ENCODE peak calls at places on chromosomes 1 and 21, in seven cellular contexts. One of them, this sample, is unnamed.

GRCh38 chr1:65264197-65264929 is 45.0 kb upstream of the DNAJC6 start:
- DNase-seq in ACHN: peak; percentile 64
- DNase-seq in GM23338: peak; percentile 88
- DNase-seq in posterior cingulate gyrus: peak; percentile 55
- DNase-seq in cardiac fibroblast: peak; percentile 81
- DNase-seq in GM12878: no peak
- DNase-seq in NCI-H524: peak; percentile 71
- DNase-seq in this sample: peak; percentile 59

GRCh38 chr1:243946946-243947345 is 96.9 kb upstream of the AKT3 start:
- DNase-seq in ACHN: peak; percentile 64
- DNase-seq in GM23338: peak; percentile 94
- DNase-seq in posterior cingulate gyrus: peak; percentile 43
- DNase-seq in cardiac fibroblast: peak; percentile 52
- DNase-seq in GM12878: no peak
- DNase-seq in NCI-H524: no peak
- DNase-seq in this sample: peak; percentile 18

GRCh38 chr1:204151562-204152309 is at the start of gene ETNK2:
- DNase-seq in ACHN: peak; percentile 66
- DNase-seq in GM23338: peak; percentile 65
- DNase-seq in posterior cingulate gyrus: peak; percentile 34
- DNase-seq in cardiac fibroblast: no peak
- DNase-seq in GM12878: no peak
- DNase-seq in NCI-H524: peak; percentile 21
- DNase-seq in this sample: peak; percentile 59

GRCh38 chr1:156126043-156126700 is 11.7 kb downstream of the LMNA start:
- DNase-seq in ACHN: peak; percentile 98
- DNase-seq in GM23338: peak; percentile 91
- DNase-seq in posterior cingulate gyrus: no peak
- DNase-seq in cardiac fibroblast: peak; percentile 98
- DNase-seq in GM12878: no peak
- DNase-seq in NCI-H524: no peak
- DNase-seq in this sample: peak; percentile 98

GRCh38 chr1:17545354-17545753 is 5.9 kb downstream of the ARHGEF10L start:
- DNase-seq in ACHN: peak; percentile 43
- DNase-seq in GM23338: no peak
- DNase-seq in posterior cingulate gyrus: no peak
- DNase-seq in cardiac fibroblast: peak; percentile 77
- DNase-seq in GM12878: no peak
- DNase-seq in NCI-H524: no peak
- DNase-seq in this sample: peak; percentile 79

GRCh38 chr21:32562426-32562825 is 22.9 kb downstream of the TCP10L start:
- DNase-seq in ACHN: no peak
- DNase-seq in GM23338: peak; percentile 77
- DNase-seq in posterior cingulate gyrus: no peak
- DNase-seq in cardiac fibroblast: peak; percentile 88
- DNase-seq in GM12878: no peak
- DNase-seq in NCI-H524: no peak
- DNase-seq in this sample: no peak

GRCh38 chr1:217892750-217893149 is 261.6 kb downstream of the SPATA17 start:
- DNase-seq in ACHN: no peak
- DNase-seq in GM23338: no peak
- DNase-seq in posterior cingulate gyrus: no peak
- DNase-seq in cardiac fibroblast: no peak
- DNase-seq in GM12878: no peak
- DNase-seq in NCI-H524: no peak
- DNase-seq in this sample: peak; percentile 28

GRCh38 chr1:24657781-24658180 is 14.7 kb downstream of the SRRM1 start:
- DNase-seq in ACHN: peak; percentile 66
- DNase-seq in GM23338: no peak
- DNase-seq in posterior cingulate gyrus: no peak
- DNase-seq in cardiac fibroblast: no peak
- DNase-seq in GM12878: no peak
- DNase-seq in NCI-H524: no peak
- DNase-seq in this sample: peak; percentile 67

GRCh38 chr1:17648457-17649145 is 106.5 kb upstream of the ACTL8 start:
- DNase-seq in ACHN: no peak
- DNase-seq in GM23338: no peak
- DNase-seq in posterior cingulate gyrus: peak; percentile 34
- DNase-seq in cardiac fibroblast: no peak
- DNase-seq in GM12878: no peak
- DNase-seq in NCI-H524: no peak
- DNase-seq in this sample: peak; percentile 22

GRCh38 chr1:164635784-164636729 is 77.1 kb downstream of the PBX1 start:
- DNase-seq in ACHN: no peak
- DNase-seq in GM23338: no peak
- DNase-seq in posterior cingulate gyrus: peak; percentile 21
- DNase-seq in cardiac fibroblast: no peak
- DNase-seq in GM12878: no peak
- DNase-seq in NCI-H524: no peak
- DNase-seq in this sample: no peak

GRCh38 chr1:26959722-26960624 is at the start of gene KDF1:
- DNase-seq in ACHN: no peak
- DNase-seq in GM23338: peak; percentile 96
- DNase-seq in posterior cingulate gyrus: no peak
- DNase-seq in cardiac fibroblast: no peak
- DNase-seq in GM12878: no peak
- DNase-seq in NCI-H524: no peak
- DNase-seq in this sample: peak; percentile 79

GRCh38 chr1:113388621-113389355 is 1.5 kb upstream of the MAGI3 start:
- DNase-seq in ACHN: no peak
- DNase-seq in GM23338: no peak
- DNase-seq in posterior cingulate gyrus: no peak
- DNase-seq in cardiac fibroblast: no peak
- DNase-seq in GM12878: no peak
- DNase-seq in NCI-H524: no peak
- DNase-seq in this sample: peak; percentile 60

GRCh38 chr1:63304410-63304809 is 18.0 kb upstream of the FOXD3 start:
- DNase-seq in ACHN: no peak
- DNase-seq in GM23338: peak; percentile 36
- DNase-seq in posterior cingulate gyrus: no peak
- DNase-seq in cardiac fibroblast: no peak
- DNase-seq in GM12878: no peak
- DNase-seq in NCI-H524: no peak
- DNase-seq in this sample: no peak

GRCh38 chr1:23904748-23905357 is 8.3 kb downstream of the CNR2 start:
- DNase-seq in ACHN: no peak
- DNase-seq in GM23338: no peak
- DNase-seq in posterior cingulate gyrus: no peak
- DNase-seq in cardiac fibroblast: no peak
- DNase-seq in GM12878: peak; percentile 84
- DNase-seq in NCI-H524: no peak
- DNase-seq in this sample: peak; percentile 71

GRCh38 chr1:16181887-16182719 is 26.2 kb upstream of the EPHA2 start:
- DNase-seq in ACHN: peak; percentile 94
- DNase-seq in GM23338: peak; percentile 90
- DNase-seq in posterior cingulate gyrus: no peak
- DNase-seq in cardiac fibroblast: peak; percentile 95
- DNase-seq in GM12878: no peak
- DNase-seq in NCI-H524: no peak
- DNase-seq in this sample: peak; percentile 95

GRCh38 chr1:207021139-207021861 is 11.3 kb downstream of the C1orf116 start:
- DNase-seq in ACHN: no peak
- DNase-seq in GM23338: no peak
- DNase-seq in posterior cingulate gyrus: peak; percentile 23
- DNase-seq in cardiac fibroblast: peak; percentile 65
- DNase-seq in GM12878: no peak
- DNase-seq in NCI-H524: no peak
- DNase-seq in this sample: no peak

GRCh38 chr1:236207121-236207520 is 64.8 kb downstream of the GPR137B start:
- DNase-seq in ACHN: no peak
- DNase-seq in GM23338: no peak
- DNase-seq in posterior cingulate gyrus: no peak
- DNase-seq in cardiac fibroblast: no peak
- DNase-seq in GM12878: no peak
- DNase-seq in NCI-H524: no peak
- DNase-seq in this sample: no peak

GRCh38 chr21:45054162-45054926 is 20.0 kb upstream of the ADARB1 start:
- DNase-seq in ACHN: no peak
- DNase-seq in GM23338: no peak
- DNase-seq in posterior cingulate gyrus: no peak
- DNase-seq in cardiac fibroblast: no peak
- DNase-seq in GM12878: no peak
- DNase-seq in NCI-H524: no peak
- DNase-seq in this sample: no peak

GRCh38 chr1:161153682-161154337 is at the start of gene UFC1:
- DNase-seq in ACHN: peak; percentile 92
- DNase-seq in GM23338: peak; percentile 94
- DNase-seq in posterior cingulate gyrus: peak; percentile 72
- DNase-seq in cardiac fibroblast: peak; percentile 95
- DNase-seq in GM12878: peak; percentile 83
- DNase-seq in NCI-H524: peak; percentile 47
- DNase-seq in this sample: peak; percentile 93

GRCh38 chr1:26538480-26539412 is 9.2 kb downstream of the RPS6KA1 start:
- DNase-seq in ACHN: peak; percentile 45
- DNase-seq in GM23338: peak; percentile 78
- DNase-seq in posterior cingulate gyrus: peak; percentile 38
- DNase-seq in cardiac fibroblast: peak; percentile 63
- DNase-seq in GM12878: no peak
- DNase-seq in NCI-H524: peak; percentile 35
- DNase-seq in this sample: peak; percentile 53

GRCh38 chr1:182723195-182723594 is 38.8 kb upstream of the RGS8 start:
- DNase-seq in ACHN: no peak
- DNase-seq in GM23338: no peak
- DNase-seq in posterior cingulate gyrus: no peak
- DNase-seq in cardiac fibroblast: no peak
- DNase-seq in GM12878: no peak
- DNase-seq in NCI-H524: no peak
- DNase-seq in this sample: no peak

GRCh38 chr1:240356568-240356967 is 255.4 kb downstream of the GREM2 start:
- DNase-seq in ACHN: no peak
- DNase-seq in GM23338: no peak
- DNase-seq in posterior cingulate gyrus: no peak
- DNase-seq in cardiac fibroblast: no peak
- DNase-seq in GM12878: no peak
- DNase-seq in NCI-H524: no peak
- DNase-seq in this sample: no peak

GRCh38 chr1:112409416-112409815 is 13.4 kb downstream of the CTTNBP2NL start:
- DNase-seq in ACHN: no peak
- DNase-seq in GM23338: no peak
- DNase-seq in posterior cingulate gyrus: no peak
- DNase-seq in cardiac fibroblast: no peak
- DNase-seq in GM12878: no peak
- DNase-seq in NCI-H524: no peak
- DNase-seq in this sample: no peak

GRCh38 chr1:154206212-154206611 is at the start of gene CFAP141:
- DNase-seq in ACHN: peak; percentile 10
- DNase-seq in GM23338: peak; percentile 33
- DNase-seq in posterior cingulate gyrus: no peak
- DNase-seq in cardiac fibroblast: no peak
- DNase-seq in GM12878: no peak
- DNase-seq in NCI-H524: no peak
- DNase-seq in this sample: peak; percentile 53

GRCh38 chr21:43646550-43647260 is 12.6 kb downstream of the HSF2BP start:
- DNase-seq in ACHN: peak; percentile 90
- DNase-seq in GM23338: peak; percentile 95
- DNase-seq in posterior cingulate gyrus: peak; percentile 84
- DNase-seq in cardiac fibroblast: peak; percentile 98
- DNase-seq in GM12878: no peak
- DNase-seq in NCI-H524: peak; percentile 67
- DNase-seq in this sample: peak; percentile 91

GRCh38 chr1:2152914-2153313 is 41.7 kb downstream of the FAAP20 start:
- DNase-seq in ACHN: no peak
- DNase-seq in GM23338: no peak
- DNase-seq in posterior cingulate gyrus: no peak
- DNase-seq in cardiac fibroblast: no peak
- DNase-seq in GM12878: no peak
- DNase-seq in NCI-H524: no peak
- DNase-seq in this sample: no peak

GRCh38 chr1:154148787-154149186 is 6.1 kb downstream of the NUP210L start:
- DNase-seq in ACHN: no peak
- DNase-seq in GM23338: no peak
- DNase-seq in posterior cingulate gyrus: no peak
- DNase-seq in cardiac fibroblast: peak; percentile 34
- DNase-seq in GM12878: peak; percentile 36
- DNase-seq in NCI-H524: no peak
- DNase-seq in this sample: no peak

GRCh38 chr1:51859333-51859732 is 19.2 kb downstream of the NRDC start:
- DNase-seq in ACHN: no peak
- DNase-seq in GM23338: no peak
- DNase-seq in posterior cingulate gyrus: no peak
- DNase-seq in cardiac fibroblast: no peak
- DNase-seq in GM12878: no peak
- DNase-seq in NCI-H524: no peak
- DNase-seq in this sample: no peak

GRCh38 chr1:91120421-91120820 is 98.6 kb upstream of the ZNF644 start:
- DNase-seq in ACHN: no peak
- DNase-seq in GM23338: peak; percentile 43
- DNase-seq in posterior cingulate gyrus: no peak
- DNase-seq in cardiac fibroblast: no peak
- DNase-seq in GM12878: no peak
- DNase-seq in NCI-H524: no peak
- DNase-seq in this sample: no peak

GRCh38 chr1:151639466-151639865 is 27.6 kb downstream of the SNX27 start:
- DNase-seq in ACHN: peak; percentile 89
- DNase-seq in GM23338: no peak
- DNase-seq in posterior cingulate gyrus: no peak
- DNase-seq in cardiac fibroblast: peak; percentile 67
- DNase-seq in GM12878: peak; percentile 28
- DNase-seq in NCI-H524: no peak
- DNase-seq in this sample: peak; percentile 75

GRCh38 chr1:65458730-65459396 is 38.4 kb downstream of the LEPR start:
- DNase-seq in ACHN: no peak
- DNase-seq in GM23338: no peak
- DNase-seq in posterior cingulate gyrus: no peak
- DNase-seq in cardiac fibroblast: peak; percentile 65
- DNase-seq in GM12878: no peak
- DNase-seq in NCI-H524: no peak
- DNase-seq in this sample: no peak

GRCh38 chr1:41482906-41483895 is 1.3 kb downstream of the EDN2 start:
- DNase-seq in ACHN: no peak
- DNase-seq in GM23338: no peak
- DNase-seq in posterior cingulate gyrus: no peak
- DNase-seq in cardiac fibroblast: no peak
- DNase-seq in GM12878: no peak
- DNase-seq in NCI-H524: peak; percentile 95
- DNase-seq in this sample: no peak

GRCh38 chr1:43936470-43937151 is 3.0 kb downstream of the ARTN start:
- DNase-seq in ACHN: peak; percentile 53
- DNase-seq in GM23338: peak; percentile 85
- DNase-seq in posterior cingulate gyrus: no peak
- DNase-seq in cardiac fibroblast: peak; percentile 26
- DNase-seq in GM12878: no peak
- DNase-seq in NCI-H524: no peak
- DNase-seq in this sample: peak; percentile 52

GRCh38 chr1:13756557-13757315 is 56.7 kb downstream of the PRDM2 start:
- DNase-seq in ACHN: no peak
- DNase-seq in GM23338: no peak
- DNase-seq in posterior cingulate gyrus: no peak
- DNase-seq in cardiac fibroblast: no peak
- DNase-seq in GM12878: no peak
- DNase-seq in NCI-H524: no peak
- DNase-seq in this sample: no peak

GRCh38 chr1:29474274-29474824 is 238.0 kb downstream of the PTPRU start:
- DNase-seq in ACHN: no peak
- DNase-seq in GM23338: no peak
- DNase-seq in posterior cingulate gyrus: no peak
- DNase-seq in cardiac fibroblast: no peak
- DNase-seq in GM12878: no peak
- DNase-seq in NCI-H524: no peak
- DNase-seq in this sample: no peak

GRCh38 chr1:88291902-88292301 is 392.2 kb upstream of the PKN2 start:
- DNase-seq in ACHN: no peak
- DNase-seq in GM23338: no peak
- DNase-seq in posterior cingulate gyrus: no peak
- DNase-seq in cardiac fibroblast: no peak
- DNase-seq in GM12878: no peak
- DNase-seq in NCI-H524: peak; percentile 21
- DNase-seq in this sample: no peak

This sample was measured in kidney tubule cell.